ENCODE peak calls at places on chromosomes 4 and X, in four cellular contexts. F is neuronal stem cell, M is mesenchymal stem cell, U is IMR-90. A is an unnamed sample.
A peak's percentile ranks its signal among the peaks of the same experiment; 100 is the strongest.

GRCh38 chr4:58606303-58606702 is 1496.1 kb upstream of the IGFBP7 start:
- DNase-seq in U (no peak), M (no peak), F (no peak), A (peak; percentile 1)

GRCh38 chr4:152283806-152284470 is 252.0 kb downstream of the FBXW7 start:
- DNase-seq in M (peak; percentile 36), U (no peak), F (no peak), A (no peak)

GRCh38 chrX:19030805-19031204 is 46.9 kb upstream of the PHKA2 start:
- DNase-seq in F (no peak), U (no peak), M (no peak), A (no peak)

GRCh38 chr4:77074961-77075855 is 581 bp downstream of the CCNI start:
- DNase-seq in M (peak; percentile 72), U (peak; percentile 65), F (peak; percentile 69), A (peak; percentile 73)

GRCh38 chrX:125646195-125646594 is 326.5 kb downstream of the TEX13C start:
- DNase-seq in F (no peak), M (no peak), U (no peak), A (peak; percentile 17)

GRCh38 chrX:100673397-100673953 is 29.5 kb downstream of the SRPX2 start:
- DNase-seq in U (peak; percentile 91), M (peak; percentile 57), F (no peak), A (no peak)

GRCh38 chr4:86032476-86033022 is 327.3 kb downstream of the MAPK10 start:
- DNase-seq in F (no peak), M (peak; percentile 83), U (peak; percentile 83), A (peak; percentile 93)

GRCh38 chrX:97016106-97016505 is 132.4 kb downstream of the RPA4 start:
- DNase-seq in M (no peak), F (no peak), U (no peak), A (no peak)

GRCh38 chrX:128816919-128817318 is 706.4 kb downstream of the SMARCA1 start:
- DNase-seq in U (no peak), M (no peak), F (no peak), A (no peak)

GRCh38 chr4:12270546-12270945 is 841.9 kb upstream of the HS3ST1 start:
- DNase-seq in F (no peak), M (peak; percentile 1), U (no peak), A (no peak)

GRCh38 chr4:54433686-54434085 is 204.6 kb downstream of the PDGFRA start:
- DNase-seq in U (peak; percentile 37), M (peak; percentile 29), F (no peak), A (peak; percentile 59)

GRCh38 chrX:118272237-118272636 is 73.7 kb upstream of the WDR44 start:
- DNase-seq in M (no peak), F (no peak), U (peak; percentile 52), A (no peak)

GRCh38 chr4:175560628-175561027 is 251.4 kb downstream of the GPM6A start:
- DNase-seq in U (peak; percentile 5), M (peak; percentile 7), F (no peak), A (no peak)

GRCh38 chr4:27289704-27290103 is 429.1 kb downstream of the STIM2 start:
- DNase-seq in F (no peak), U (no peak), M (no peak), A (no peak)
- H2BK5ac ChIP-seq in F (no peak overlapping the region), U (no peak overlapping the region), M (no peak overlapping the region), A (no peak overlapping the region)

GRCh38 chrX:130836447-130836846 is 66.6 kb downstream of the ENOX2 start:
- DNase-seq in F (no peak), M (no peak), U (peak; percentile 22), A (peak; percentile 22)
- H3K4me1 ChIP-seq in F (peaks cover 3% of the 10 kb centered on the region), M (no peaks in the 10 kb centered on the region), U (no peaks in the 10 kb centered on the region), A (no peaks in the 10 kb centered on the region)

DNA sequence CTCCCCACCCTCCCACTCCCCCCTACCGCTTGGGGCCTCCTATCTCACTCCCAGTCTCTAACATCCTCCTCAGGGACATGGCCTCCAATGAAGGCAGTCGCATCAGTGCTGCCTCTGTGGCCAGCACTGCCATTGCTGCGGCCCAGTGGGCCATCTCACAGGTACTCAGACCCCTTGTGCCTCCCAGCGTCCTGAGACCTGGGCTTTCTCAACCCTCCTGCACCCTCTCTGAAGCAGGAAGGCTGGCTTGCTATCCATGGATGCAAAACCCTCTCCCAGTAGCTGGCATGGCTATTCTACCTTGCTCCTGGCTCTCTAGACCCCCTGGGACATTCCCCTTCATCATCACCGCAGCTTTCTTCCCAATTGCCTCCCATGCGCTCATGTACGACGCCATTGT is 13.3 kb upstream of the UBA1 start:
- DNase-seq in M (no peak), U (no peak), F (no peak), A (no peak)
- H3K4ac ChIP-seq in M (no peak overlapping the region), U (no peak overlapping the region), F (no peak overlapping the region), A (no peak overlapping the region)

GRCh38 chr4:8592366-8593267 is at the start of gene CPZ:
- DNase-seq in F (peak; percentile 64), U (peak; percentile 50), M (peak; percentile 36), A (peak; percentile 30)
- H2BK5ac ChIP-seq in F (peak within 1 kb of the TSS; percentile 76), U (no peak within 1 kb of the TSS), M (no peak within 1 kb of the TSS), A (peak within 1 kb of the TSS; percentile 39)

DNA sequence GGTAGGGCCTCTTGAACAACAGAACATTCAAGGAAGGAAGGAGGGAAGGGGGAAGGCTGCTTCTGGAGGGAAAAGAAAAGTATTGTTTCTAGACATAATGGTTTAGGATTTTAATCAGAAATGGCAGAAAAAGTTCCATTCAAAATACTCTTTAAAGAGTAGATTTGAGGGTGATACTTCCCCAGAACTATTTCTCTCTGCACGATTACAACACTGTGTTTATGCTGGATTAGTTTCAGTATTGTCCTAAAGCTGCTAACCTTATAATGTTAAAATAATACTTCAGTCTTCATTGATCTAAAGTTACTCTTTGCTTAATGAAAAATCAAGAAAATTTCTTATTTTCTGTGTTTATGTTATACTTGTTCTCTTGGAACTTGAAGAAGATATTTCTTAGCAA is 1026.3 kb upstream of the PABPC4L start:
- DNase-seq in M (no peak), U (no peak), F (no peak), A (no peak)
- H3K4me1 ChIP-seq in M (no peaks in the 10 kb centered on the region), U (no peaks in the 10 kb centered on the region), F (no peaks in the 10 kb centered on the region), A (no peaks in the 10 kb centered on the region)

GRCh38 chrX:103773445-103773844 is 3.2 kb upstream of the PLP1 start:
- DNase-seq in U (no peak), M (no peak), F (no peak), A (no peak)
- H3K4ac ChIP-seq in U (no peak overlapping the region), M (no peak overlapping the region), F (no peak overlapping the region), A (no peak overlapping the region)

DNA sequence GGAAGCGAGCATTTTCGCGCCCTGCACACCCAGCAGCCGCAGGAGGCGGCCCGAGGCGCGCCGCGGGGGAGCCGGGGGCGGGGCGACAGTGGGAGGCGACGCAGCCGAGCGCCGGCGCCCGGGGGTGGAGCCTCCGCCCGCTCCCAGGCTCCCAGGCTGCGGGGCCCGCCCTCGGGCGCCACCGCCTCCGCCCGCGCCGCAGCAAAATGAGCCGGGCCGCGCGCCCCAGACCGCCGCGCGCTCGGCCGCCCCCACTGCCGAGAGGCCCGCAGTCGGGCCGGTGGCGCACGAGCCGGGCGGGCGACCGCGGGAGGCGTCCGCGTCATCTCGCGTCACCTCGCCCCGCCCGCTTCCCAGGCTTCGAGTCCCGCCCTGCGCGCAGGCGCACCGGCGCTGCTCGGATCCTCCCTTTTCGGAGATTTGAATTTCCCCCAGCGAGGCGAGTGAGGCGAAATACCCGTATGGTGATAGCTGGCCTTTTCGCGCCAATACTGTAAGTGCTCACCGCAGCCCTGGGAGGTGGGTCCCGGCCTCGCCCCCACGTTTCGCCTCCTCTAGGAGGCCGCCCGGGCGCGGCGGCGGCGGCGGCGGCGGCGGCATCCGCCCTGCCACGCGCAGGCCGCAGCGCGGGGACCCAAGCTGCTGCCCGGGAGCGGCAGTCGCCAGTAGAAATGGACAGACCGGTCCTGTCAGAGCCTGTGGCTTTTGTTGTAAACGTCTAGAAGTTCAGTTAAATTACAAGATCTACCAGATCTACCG is at the start of gene TMEM187:
- DNase-seq in U (peak; percentile 84), M (peak; percentile 85), F (peak; percentile 77), A (peak; percentile 80)
- H2BK5ac ChIP-seq in U (peak within 1 kb of the TSS; percentile 99), M (peak within 1 kb of the TSS; percentile 92), F (peak within 1 kb of the TSS; percentile 87), A (peak within 1 kb of the TSS; percentile 99)

DNA sequence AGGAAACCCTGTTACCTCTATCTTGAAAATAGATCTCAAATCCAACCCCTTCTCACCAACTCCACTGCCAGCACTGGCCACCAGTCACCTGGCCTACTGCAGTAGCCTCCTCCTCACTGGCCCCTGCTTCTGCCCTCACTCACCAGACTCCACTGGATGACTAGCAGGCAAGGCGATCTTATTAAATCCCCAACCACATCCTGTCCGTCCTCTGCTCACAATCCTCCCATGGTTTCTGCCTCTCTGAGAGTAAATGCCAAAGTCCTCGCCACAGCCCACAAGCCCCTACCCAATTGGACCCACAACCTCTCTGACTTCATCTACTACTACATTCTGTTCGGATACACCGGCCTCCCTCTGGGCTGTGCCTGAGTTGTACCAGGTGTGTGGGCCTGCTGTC is 5.4 kb upstream of the PIM2 start:
- DNase-seq in U (no peak), F (no peak), M (no peak), A (no peak)
- H3K4me1 ChIP-seq in U (peaks cover 3% of the 10 kb centered on the region), F (peaks cover 14% of the 10 kb centered on the region), M (peaks cover 5% of the 10 kb centered on the region), A (peaks cover 4% of the 10 kb centered on the region)